ENCODE peak calls at places on chromosome 12, in seven cellular contexts. Y is HFFc6, U is Right ventricle myocardium superior, M is NCI-H2081 treated with DMSO at 0.1 percent for 48 hours, P is fibroblast of lung, T is trophoblast cell, I is fibroblast of pulmonary artery. L is an unnamed sample.

GRCh38 chr12:53613821-53614220 is 12.4 kb downstream of the ATF7 start:
- DNase-seq in Y (no peak), U (no peak), M (no peak), P (peak), T (no peak), I (no peak), L (no peak)

GRCh38 chr12:13368971-13369370 is 172.4 kb downstream of the EMP1 start:
- DNase-seq in Y (no peak), U (no peak), M (no peak), P (no peak), T (no peak), I (no peak), L (no peak)

GRCh38 chr12:4850857-4851380 is 58.8 kb upstream of the KCNA1 start:
- DNase-seq in Y (no peak), U (no peak), M (no peak), P (no peak), T (no peak), I (no peak), L (no peak)

GRCh38 chr12:120041386-120042231 is 52.6 kb downstream of the BICDL1 start:
- DNase-seq in Y (peak), U (no peak), M (no peak), P (no peak), T (peak), I (no peak), L (no peak)

GRCh38 chr12:116718578-116719454 is 19.1 kb downstream of the SPRING1 start:
- DNase-seq in Y (no peak), U (no peak), M (no peak), P (peak), T (no peak), I (peak), L (no peak)

GRCh38 chr12:133129368-133130037 is 571 bp downstream of the ZNF891 start:
- DNase-seq in Y (peak), U (no peak), M (no peak), P (peak), T (no peak), I (peak), L (no peak)

GRCh38 chr12:80218925-80219714 is 119.8 kb downstream of the OTOGL start:
- DNase-seq in Y (no peak), U (no peak), M (no peak), P (no peak), T (no peak), I (no peak), L (no peak)

GRCh38 chr12:92857818-92858217 is 71.3 kb downstream of the EEA1 start:
- DNase-seq in Y (no peak), U (no peak), M (no peak), P (no peak), T (no peak), I (no peak), L (no peak)

GRCh38 chr12:116200812-116201211 is 76.7 kb downstream of the MED13L start:
- DNase-seq in Y (peak), U (no peak), M (no peak), P (peak), T (no peak), I (no peak), L (no peak)

GRCh38 chr12:132771126-132771838 is 9.7 kb upstream of the ANKLE2 start:
- DNase-seq in Y (no peak), U (no peak), M (no peak), P (peak), T (no peak), I (no peak), L (no peak)

GRCh38 chr12:1870086-1870485 is 48.4 kb downstream of the CACNA2D4 start:
- DNase-seq in Y (no peak), U (no peak), M (no peak), P (no peak), T (peak), I (no peak), L (peak)

GRCh38 chr12:89947437-89948265 is 239.0 kb upstream of the ATP2B1 start:
- DNase-seq in Y (peak), U (no peak), M (no peak), P (peak), T (peak), I (peak), L (no peak)

GRCh38 chr12:116544656-116545055 is 14.5 kb upstream of the MAP1LC3B2 start:
- DNase-seq in Y (no peak), U (no peak), M (no peak), P (no peak), T (no peak), I (no peak), L (no peak)

GRCh38 chr12:91866566-91866965 is 279.1 kb downstream of the BTG1 start:
- DNase-seq in Y (no peak), U (no peak), M (no peak), P (no peak), T (no peak), I (no peak), L (no peak)

GRCh38 chr12:121391619-121392324 is 8.1 kb upstream of the RNF34 start:
- DNase-seq in Y (peak), U (no peak), M (no peak), P (peak), T (no peak), I (peak), L (no peak)

GRCh38 chr12:108691995-108692808 is 39.1 kb downstream of the CORO1C start:
- DNase-seq in Y (no peak), U (peak), M (no peak), P (peak), T (no peak), I (peak), L (no peak)

GRCh38 chr12:113116875-113117274 is 18.7 kb downstream of the RASAL1 start:
- DNase-seq in Y (no peak), U (peak), M (no peak), P (no peak), T (no peak), I (no peak), L (no peak)

GRCh38 chr12:44618960-44619359 is 257.2 kb downstream of the NELL2 start:
- DNase-seq in Y (no peak), U (no peak), M (no peak), P (no peak), T (no peak), I (no peak), L (no peak)

GRCh38 chr12:57127710-57128518 is at the start of gene LRP1:
- DNase-seq in Y (peak), U (peak), M (no peak), P (peak), T (peak), I (peak), L (peak)

GRCh38 chr12:93502802-93503623 is 35.7 kb downstream of the MRPL42 start:
- DNase-seq in Y (peak), U (no peak), M (no peak), P (peak), T (peak), I (peak), L (peak)

GRCh38 chr12:40988831-40989230 is 199.3 kb upstream of the PDZRN4 start:
- DNase-seq in Y (no peak), U (no peak), M (no peak), P (peak), T (no peak), I (no peak), L (no peak)

GRCh38 chr12:51392556-51393237 is 1.5 kb upstream of the GALNT6 start:
- DNase-seq in Y (peak), U (no peak), M (no peak), P (peak), T (peak), I (no peak), L (no peak)

GRCh38 chr12:69440016-69440415 is 30.2 kb upstream of the FRS2 start:
- DNase-seq in Y (no peak), U (no peak), M (no peak), P (no peak), T (peak), I (no peak), L (no peak)

GRCh38 chr12:45232771-45233372 is 17.0 kb downstream of the ANO6 start:
- DNase-seq in Y (peak), U (no peak), M (no peak), P (peak), T (peak), I (peak), L (peak)

GRCh38 chr12:91140660-91141045 is 29.4 kb upstream of the LUM start:
- DNase-seq in Y (peak), U (no peak), M (no peak), P (peak), T (no peak), I (peak), L (no peak)

GRCh38 chr12:78951746-78952532 is 87.4 kb downstream of the SYT1 start:
- DNase-seq in Y (no peak), U (no peak), M (no peak), P (peak), T (no peak), I (peak), L (no peak)

GRCh38 chr12:55172686-55173085 is 46.5 kb downstream of the OR9K2 start:
- DNase-seq in Y (no peak), U (no peak), M (no peak), P (no peak), T (no peak), I (no peak), L (no peak)